ENCODE peak calls at places on chromosomes 1 and 21, in four cellular contexts. L is uterus, T is neural progenitor cell, M is endothelial cell of umbilical vein. D is an unnamed sample.

GRCh38 chr1:37042506-37042905 is 8.2 kb upstream of the GRIK3 start:
- DNase-seq in L (no peak), T (no peak), M (no peak), D (no peak)

GRCh38 chr1:44819257-44819593 is 10.9 kb downstream of the BTBD19 start:
- DNase-seq in L (no peak), T (peak), M (peak), D (no peak)

GRCh38 chr1:60145746-60146145 is 72.2 kb upstream of the C1orf87 start:
- DNase-seq in L (no peak), T (no peak), M (no peak), D (no peak)

GRCh38 chr1:9717193-9718005 is 65.9 kb downstream of the PIK3CD start:
- DNase-seq in L (peak), T (no peak), M (peak), D (no peak)

GRCh38 chr1:31760422-31760900 is 3.7 kb downstream of the ADGRB2 start:
- DNase-seq in L (no peak), T (peak), M (no peak), D (no peak)

GRCh38 chr1:34794001-34794789 is 1.4 kb downstream of the GJA4 start:
- DNase-seq in L (no peak), T (no peak), M (peak), D (no peak)

GRCh38 chr1:67348586-67349252 is 41.0 kb downstream of the IL12RB2 start:
- DNase-seq in L (no peak), T (no peak), M (no peak), D (no peak)

GRCh38 chr1:54490361-54491248 is 57.4 kb upstream of the ACOT11 start:
- DNase-seq in L (no peak), T (peak), M (no peak), D (no peak)

GRCh38 chr1:113677250-113678158 is 81.8 kb downstream of the PHTF1 start:
- DNase-seq in L (no peak), T (peak), M (peak), D (peak)

GRCh38 chr1:58331156-58331555 is 215.4 kb downstream of the OMA1 start:
- DNase-seq in L (no peak), T (no peak), M (no peak), D (no peak)

GRCh38 chr1:109790735-109791494 is 27.2 kb upstream of the EPS8L3 start:
- DNase-seq in L (peak), T (peak), M (peak), D (no peak)
- TF ChIP-seq CTCF in L (peak), T (peak), M (peak), D (peak)

DNA sequence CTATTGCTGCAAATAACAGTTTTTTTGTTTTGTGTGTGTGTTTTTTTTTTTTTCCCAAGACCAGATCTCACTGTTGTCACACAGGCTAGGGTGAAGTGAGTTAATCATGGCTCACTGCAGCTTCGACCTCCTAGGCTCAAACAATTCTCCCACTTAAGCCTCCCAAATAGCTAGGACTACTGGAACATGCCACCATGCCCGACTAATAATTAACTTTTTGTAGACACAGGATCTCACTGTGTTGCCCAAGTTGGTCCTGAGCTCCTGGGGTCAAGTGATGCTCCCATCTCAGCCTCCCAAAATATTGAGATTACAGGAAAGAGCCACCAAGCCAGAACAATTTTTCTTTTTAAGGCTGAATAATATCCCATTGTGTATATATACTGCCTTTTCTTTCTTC is 34.9 kb downstream of the DRAM2 start:
- DNase-seq in L (no peak), T (no peak), M (no peak), D (no peak)
- H3K4me3 ChIP-seq in L (no peak), T (no peak), M (no peak), D (no peak)

DNA sequence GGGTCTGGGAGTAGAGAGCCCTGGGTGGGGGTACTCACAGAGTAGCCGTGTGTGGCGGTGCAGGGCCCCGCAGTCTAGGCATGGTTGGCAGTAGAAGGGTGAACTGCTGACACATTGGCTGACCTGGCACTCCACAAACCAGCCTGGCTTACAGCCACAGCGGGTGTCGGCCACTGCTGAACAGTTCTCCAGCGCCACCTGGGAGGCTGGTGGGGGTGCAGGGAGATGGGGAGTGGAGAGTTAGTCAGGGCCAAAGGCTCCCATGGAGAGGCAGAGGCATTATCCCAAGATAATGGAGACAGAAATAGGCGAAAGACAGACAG is 1.5 kb downstream of the TNFRSF25 start:
- DNase-seq in L (no peak), T (no peak), M (no peak), D (no peak)
- TF ChIP-seq CTCF in L (no peak), T (no peak), M (no peak), D (no peak)

DNA sequence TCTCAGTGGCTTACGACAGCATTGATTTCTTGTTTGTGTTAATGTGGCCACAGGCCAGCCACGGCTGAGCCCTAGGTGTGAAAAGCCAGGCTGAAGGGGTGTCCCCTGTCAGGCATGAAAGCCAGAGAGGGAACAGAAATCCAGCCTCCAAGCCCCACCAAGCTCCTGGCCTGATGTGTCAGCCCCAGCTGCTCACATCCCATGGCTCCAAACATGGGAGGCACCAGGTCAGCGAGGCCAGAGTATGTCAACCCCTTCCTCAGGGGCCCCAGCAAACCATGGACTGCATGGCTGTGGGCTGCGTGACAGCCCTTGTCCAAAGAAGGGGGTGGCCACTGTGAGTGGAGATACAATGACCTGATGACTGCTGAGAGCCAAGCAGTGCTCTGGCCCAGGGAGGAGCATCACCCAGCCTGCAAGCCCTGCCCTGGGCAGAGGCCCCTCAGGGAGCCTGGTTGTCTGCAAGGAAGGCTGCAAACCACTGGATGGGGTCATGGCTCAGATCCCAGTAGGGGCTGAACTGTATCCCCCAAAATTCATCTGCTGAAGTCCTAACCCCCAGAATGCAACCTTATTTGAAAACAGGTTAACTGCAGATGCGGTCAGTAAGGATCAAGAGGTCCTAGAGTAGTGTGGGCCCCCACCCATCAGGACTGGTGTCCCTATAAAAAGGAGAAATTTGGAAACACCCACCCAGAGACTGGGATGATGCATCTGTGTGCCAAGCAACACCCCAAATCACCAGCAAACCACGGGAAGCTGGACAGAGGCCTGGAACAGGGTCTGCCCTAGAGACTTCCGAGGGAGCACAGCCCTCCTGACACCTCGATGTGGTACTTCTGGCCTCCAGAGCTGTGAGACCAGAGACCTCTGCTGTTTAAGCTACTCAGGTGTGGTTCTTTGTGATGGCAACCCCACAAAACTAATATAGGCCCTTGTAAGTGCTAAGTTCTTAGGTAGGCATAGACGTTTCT is 3.3 kb upstream of the MX2 start:
- DNase-seq in L (no peak), T (no peak), M (no peak), D (no peak)
- H3K4me3 ChIP-seq in L (no peak), T (no peak), M (no peak), D (no peak)

DNA sequence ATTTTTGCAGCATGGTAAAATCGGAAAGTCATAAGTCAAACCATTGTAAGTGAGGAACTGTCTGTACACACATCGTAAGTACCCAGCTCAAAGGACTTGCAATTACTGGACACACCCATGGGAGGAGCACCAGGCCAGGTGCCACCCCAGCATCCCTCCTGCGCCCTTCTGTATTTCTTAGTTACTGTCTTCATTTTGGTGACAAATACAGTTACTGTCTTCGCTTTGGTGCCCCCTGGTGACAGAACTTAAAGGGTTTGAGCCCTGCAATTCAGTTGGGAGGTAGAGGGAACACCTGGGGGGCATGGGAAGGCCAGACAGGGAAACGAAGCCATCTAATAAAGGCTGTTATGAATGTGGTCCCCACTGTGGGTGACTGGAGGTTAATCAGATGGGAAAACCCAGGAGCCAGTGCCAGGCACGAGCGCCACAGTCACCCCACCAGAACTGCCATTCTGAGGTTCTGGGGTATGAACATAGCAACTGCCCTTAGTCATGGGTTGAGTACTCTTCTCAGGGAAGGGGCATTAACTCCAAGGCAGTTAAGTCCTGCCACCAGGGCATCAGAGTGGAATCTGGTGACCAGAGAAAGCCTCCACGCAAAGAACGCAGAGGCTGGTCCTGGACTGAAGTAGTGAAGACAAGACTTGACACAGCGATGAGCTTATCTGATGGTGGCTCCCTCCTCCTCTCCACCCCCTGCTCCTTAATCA is 612.9 kb downstream of the PTPRU start:
- DNase-seq in L (no peak), T (peak), M (peak), D (peak)
- TF ChIP-seq CTCF in L (peak), T (peak), M (peak), D (peak)

DNA sequence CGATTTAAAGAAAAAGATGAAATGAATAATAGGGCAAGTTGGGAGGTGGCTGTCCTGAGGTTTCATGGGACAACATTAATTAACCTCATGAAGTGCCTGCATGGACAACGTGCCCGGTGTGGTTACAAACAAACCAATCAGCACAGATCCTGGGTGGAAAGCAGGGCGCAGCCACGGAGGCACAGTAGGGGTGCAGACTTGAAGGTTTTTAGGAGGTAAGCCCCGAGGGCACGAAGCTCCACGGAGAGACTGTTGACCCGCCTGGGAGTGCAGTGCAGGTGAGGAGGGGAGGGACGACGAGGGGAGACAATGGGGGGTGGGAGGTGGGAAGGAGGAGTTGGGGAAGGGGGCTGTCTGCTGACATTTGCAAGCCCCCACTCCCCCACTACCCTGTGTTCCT is 2.3 kb upstream of the RIPK4 start:
- DNase-seq in L (no peak), T (no peak), M (no peak), D (no peak)
- H3K4me3 ChIP-seq in L (no peak), T (no peak), M (no peak), D (peak)